ENCODE peak calls at places on chromosomes 16 and 17, in six cellular contexts. S is cardiac muscle cell, R is ascending aorta, E is thyroid gland, U is coronary artery, J is tibial artery. H is an unnamed sample.

GRCh38 chr17:32878211-32878610 is 1.3 kb upstream of the MYO1D start:
- DNase-seq in R (peak), J (peak), U (no peak), E (peak), S (no peak), H (peak)

GRCh38 chr17:55794681-55795080 is 43.8 kb downstream of the PCTP start:
- DNase-seq in U (no peak), R (no peak), J (no peak), S (no peak), E (no peak), H (no peak)

GRCh38 chr17:82399030-82399429 is 19.1 kb upstream of the HEXD start:
- DNase-seq in R (peak), J (no peak), S (no peak), E (no peak), U (no peak), H (peak)

GRCh38 chr17:72425133-72425795 is 304.4 kb downstream of the SOX9 start:
- DNase-seq in S (no peak), U (no peak), E (no peak), J (no peak), R (peak), H (no peak)

GRCh38 chr17:7894866-7895265 is 6.3 kb downstream of the CHD3 start:
- DNase-seq in S (no peak), J (no peak), U (peak), R (no peak), E (no peak), H (no peak)

GRCh38 chr17:4944554-4945175 is 3.7 kb downstream of the PFN1 start:
- DNase-seq in E (no peak), S (no peak), U (no peak), J (no peak), R (no peak), H (no peak)

GRCh38 chr17:79840204-79840988 is 1.2 kb upstream of the CBX4 start:
- DNase-seq in R (peak), E (peak), U (no peak), J (peak), S (peak), H (peak)

GRCh38 chr16:49698931-49699715 is 156.8 kb downstream of the ZNF423 start:
- DNase-seq in S (no peak), U (peak), J (peak), R (peak), E (peak), H (no peak)

GRCh38 chr17:16491131-16491702 is 776 bp downstream of the LRRC75A start:
- DNase-seq in S (peak), E (peak), U (no peak), J (peak), R (no peak), H (no peak)

GRCh38 chr16:4373909-4374742 is 2.5 kb downstream of the VASN start:
- DNase-seq in R (peak), S (peak), U (peak), J (peak), E (peak), H (peak)

GRCh38 chr16:54197758-54198157 is 88.8 kb downstream of the IRX3 start:
- DNase-seq in U (no peak), R (no peak), E (no peak), S (no peak), J (no peak), H (no peak)

GRCh38 chr17:82014432-82014831 is 8.2 kb downstream of the CENPX start:
- DNase-seq in S (no peak), U (no peak), E (no peak), R (no peak), J (no peak), H (no peak)

GRCh38 chr17:50064253-50064991 is 8.5 kb downstream of the ITGA3 start:
- DNase-seq in E (peak), U (peak), J (peak), R (peak), S (peak), H (peak)

GRCh38 chr16:74623214-74623842 is 16.4 kb upstream of the GLG1 start:
- DNase-seq in U (no peak), R (no peak), J (peak), S (peak), E (peak), H (no peak)

GRCh38 chr17:42920106-42920900 is 19.7 kb downstream of the G6PC1 start:
- DNase-seq in J (no peak), U (no peak), S (peak), R (no peak), E (no peak), H (no peak)

GRCh38 chr17:550041-550398 is 164.6 kb downstream of the VPS53 start:
- DNase-seq in J (no peak), E (no peak), R (no peak), U (no peak), S (no peak), H (no peak)

GRCh38 chr16:58299757-58300349 is 5.0 kb upstream of the PRSS54 start:
- DNase-seq in J (no peak), E (no peak), U (no peak), R (no peak), S (peak), H (no peak)

GRCh38 chr17:81332949-81333570 is 38.0 kb upstream of the SLC38A10 start:
- DNase-seq in R (no peak), S (no peak), E (no peak), J (no peak), U (no peak), H (no peak)

GRCh38 chr16:4293822-4294457 is 21.1 kb upstream of the TFAP4 start:
- DNase-seq in S (peak), R (peak), J (peak), E (peak), U (no peak), H (no peak)

GRCh38 chr16:68062910-68063393 is 22.2 kb upstream of the NFATC3 start:
- DNase-seq in E (no peak), S (no peak), J (no peak), R (peak), U (no peak), H (no peak)

GRCh38 chr17:29038511-29039300 is 4.2 kb upstream of the PIPOX start:
- DNase-seq in E (no peak), U (no peak), R (no peak), J (no peak), S (no peak), H (no peak)

GRCh38 chr16:10619271-10619849 is 39.0 kb upstream of the EMP2 start:
- DNase-seq in S (no peak), E (peak), U (no peak), J (no peak), R (no peak), H (no peak)

GRCh38 chr17:80424261-80424660 is 9.3 kb downstream of the ENDOV start:
- DNase-seq in U (no peak), J (no peak), R (no peak), S (no peak), E (no peak), H (no peak)

GRCh38 chr16:70380205-70380918 is 33.7 kb downstream of the DDX19A start:
- DNase-seq in S (peak), U (peak), R (peak), J (peak), E (peak), H (no peak)

GRCh38 chr16:47058295-47059086 is 85.0 kb upstream of the DNAJA2 start:
- DNase-seq in U (peak), J (peak), S (no peak), R (peak), E (no peak), H (peak)

GRCh38 chr16:61382435-61382834 is 653.8 kb downstream of the CDH8 start:
- DNase-seq in U (no peak), S (no peak), J (no peak), E (no peak), R (no peak), H (no peak)

GRCh38 chr17:4565209-4566141 is 5.1 kb upstream of the GGT6 start:
- DNase-seq in E (peak), S (peak), J (peak), R (peak), U (no peak), H (no peak)

GRCh38 chr17:41178341-41178740 is 320 bp upstream of the KRTAP4-2 start:
- DNase-seq in J (no peak), R (no peak), U (no peak), E (no peak), S (no peak), H (no peak)

GRCh38 chr17:7466644-7467341 is 12.6 kb downstream of the ZBTB4 start:
- DNase-seq in J (peak), R (peak), S (no peak), E (peak), U (no peak), H (no peak)

GRCh38 chr16:24995033-24995432 is 20.1 kb downstream of the ARHGAP17 start:
- DNase-seq in R (no peak), J (no peak), U (no peak), S (no peak), E (no peak), H (no peak)
- H3K27ac ChIP-seq in R (peak), J (peak), U (peak), S (no peak), E (no peak), H (peak)

DNA sequence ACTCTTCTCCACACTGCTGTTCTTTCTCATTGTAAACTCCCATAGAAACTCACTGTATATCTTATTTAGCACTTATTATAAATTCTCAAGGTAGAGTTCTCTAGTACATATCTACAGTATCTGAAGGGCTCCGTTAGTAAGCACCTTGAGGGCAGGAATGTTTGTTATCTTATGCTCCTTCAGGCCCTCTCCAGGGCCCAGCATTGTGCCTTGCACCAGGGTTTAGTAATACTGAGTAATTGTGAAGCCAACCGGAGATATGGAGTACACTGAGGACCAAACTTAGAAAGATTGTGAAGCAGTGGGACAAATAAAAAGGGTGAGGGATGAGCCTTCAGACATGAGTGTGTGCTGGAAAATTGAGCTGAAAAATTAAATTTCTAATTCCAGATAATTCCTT is 26.4 kb downstream of the RNF43 start:
- DNase-seq in U (no peak), E (no peak), R (no peak), S (no peak), J (no peak), H (no peak)
- H3K27ac ChIP-seq in U (no peak), E (no peak), R (no peak), S (peak), J (no peak), H (no peak)

DNA sequence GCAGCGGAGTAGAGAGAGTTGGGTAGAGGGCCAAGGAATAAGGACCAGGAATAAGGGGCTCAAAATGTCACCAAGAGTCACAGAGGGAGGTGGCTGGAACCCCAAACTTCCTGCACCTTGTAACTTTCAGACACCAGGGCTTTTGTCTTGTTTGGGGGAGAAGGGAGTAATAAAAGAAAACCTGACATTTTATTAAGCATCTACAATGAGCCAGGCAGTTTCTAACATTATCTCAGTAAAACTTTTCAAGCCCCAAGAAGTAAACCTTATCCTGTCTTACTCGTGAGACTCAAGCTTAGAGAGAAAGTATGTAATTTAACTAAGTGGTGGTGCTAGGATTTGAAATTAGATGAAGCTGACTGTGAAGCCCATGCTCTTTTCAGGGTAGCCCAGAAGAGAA is 848 bp upstream of the MTMR4 start:
- DNase-seq in S (no peak), J (no peak), U (no peak), E (no peak), R (no peak), H (no peak)
- H3K27ac ChIP-seq in S (peak), J (peak), U (peak), E (no peak), R (peak), H (peak)

GRCh38 chr17:27457731-27458523 is 1.7 kb downstream of the KSR1 start:
- DNase-seq in J (no peak), R (no peak), U (no peak), E (peak), S (peak), H (no peak)
- H3K27ac ChIP-seq in J (peak), R (no peak), U (peak), E (no peak), S (no peak), H (peak)

GRCh38 chr16:78650675-78651074 is 551.2 kb downstream of the WWOX start:
- DNase-seq in R (no peak), U (no peak), S (no peak), E (no peak), J (no peak), H (no peak)
- H3K27ac ChIP-seq in R (no peak), U (no peak), S (no peak), E (no peak), J (no peak), H (no peak)

DNA sequence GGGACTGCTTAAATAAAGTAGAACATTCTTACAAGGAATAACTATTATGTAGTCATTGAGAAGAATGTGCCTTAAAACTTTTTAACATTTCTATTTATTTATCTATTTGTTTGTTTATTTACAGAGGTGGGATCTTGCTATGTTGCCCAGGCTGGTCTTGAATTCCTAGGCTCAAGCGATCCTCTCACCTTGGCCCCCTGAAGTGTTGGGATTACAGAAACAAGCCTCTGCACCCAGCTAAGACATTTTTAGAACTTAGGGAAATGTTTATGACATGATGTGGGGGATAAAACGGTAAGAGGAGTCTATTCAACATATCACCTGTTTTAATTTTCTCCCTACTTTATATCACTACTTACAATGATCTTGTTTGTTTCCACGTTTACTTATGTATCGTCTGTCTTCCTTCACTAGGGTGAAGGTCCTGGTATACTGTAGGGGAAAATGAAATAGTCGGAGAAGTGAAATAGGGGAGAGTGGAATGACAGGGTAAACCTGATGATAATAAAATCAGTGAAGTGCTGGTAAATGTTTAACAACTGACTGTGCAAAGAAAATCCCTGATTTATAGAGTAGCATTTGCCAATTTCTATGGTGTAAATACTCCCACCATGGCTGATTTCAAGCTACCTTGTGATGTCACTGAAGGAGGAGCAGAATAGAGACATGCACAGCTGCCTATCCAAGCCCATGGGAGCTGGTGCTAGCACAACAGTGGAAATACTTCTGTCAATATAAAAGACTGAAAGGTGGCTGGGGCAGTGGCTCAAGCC is 16.0 kb upstream of the HAPSTR1 start:
- DNase-seq in S (no peak), E (no peak), J (no peak), U (no peak), R (no peak), H (no peak)
- H3K27ac ChIP-seq in S (no peak), E (no peak), J (no peak), U (no peak), R (no peak), H (no peak)

DNA sequence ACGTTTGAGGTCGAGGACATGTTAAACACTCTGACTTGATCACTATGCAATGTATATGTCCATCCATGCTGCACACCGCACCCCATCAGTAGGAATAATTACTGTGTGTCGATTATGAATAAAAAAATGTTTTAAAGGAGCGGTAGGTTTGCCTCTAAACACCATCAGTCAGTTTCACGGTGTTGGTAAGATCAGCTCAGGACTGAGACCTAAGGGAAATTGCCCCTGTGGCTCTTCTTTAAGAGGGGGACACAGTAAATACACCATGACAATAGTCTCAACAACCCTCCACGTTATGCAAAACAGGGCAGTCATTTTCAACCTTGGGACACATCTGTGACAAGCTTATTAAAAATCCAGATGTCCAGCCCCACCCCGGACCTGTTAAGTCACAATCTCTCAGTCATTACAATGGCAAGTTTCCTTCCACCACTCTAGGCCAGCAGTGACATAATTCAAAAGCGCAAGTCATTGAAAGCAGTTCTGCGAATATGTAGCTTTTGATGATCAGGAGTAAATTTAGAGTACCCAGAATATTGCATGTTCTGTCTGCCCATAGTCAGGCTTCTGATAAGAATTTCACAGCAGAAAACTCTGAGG is 1.2 kb downstream of the ATMIN start:
- DNase-seq in U (no peak), E (no peak), R (no peak), S (no peak), J (no peak), H (no peak)
- H3K27ac ChIP-seq in U (peak), E (no peak), R (no peak), S (no peak), J (peak), H (no peak)

GRCh38 chr17:39687546-39688474 is at the start of gene PGAP3:
- DNase-seq in J (peak), R (peak), S (peak), E (peak), U (peak), H (peak)

GRCh38 chr17:39684369-39685043 is 3.4 kb downstream of the PGAP3 start:
- DNase-seq in J (no peak), U (no peak), E (peak), S (no peak), R (no peak), H (no peak)

GRCh38 chr17:39687101-39687545 is 734 bp downstream of the PGAP3 start:
- DNase-seq in J (no peak), S (no peak), R (no peak), U (no peak), E (no peak), H (no peak)

GRCh38 chr17:39688475-39688835 is 598 bp upstream of the PGAP3 start:
- DNase-seq in J (no peak), U (peak), E (no peak), R (no peak), S (no peak), H (no peak)

DNA sequence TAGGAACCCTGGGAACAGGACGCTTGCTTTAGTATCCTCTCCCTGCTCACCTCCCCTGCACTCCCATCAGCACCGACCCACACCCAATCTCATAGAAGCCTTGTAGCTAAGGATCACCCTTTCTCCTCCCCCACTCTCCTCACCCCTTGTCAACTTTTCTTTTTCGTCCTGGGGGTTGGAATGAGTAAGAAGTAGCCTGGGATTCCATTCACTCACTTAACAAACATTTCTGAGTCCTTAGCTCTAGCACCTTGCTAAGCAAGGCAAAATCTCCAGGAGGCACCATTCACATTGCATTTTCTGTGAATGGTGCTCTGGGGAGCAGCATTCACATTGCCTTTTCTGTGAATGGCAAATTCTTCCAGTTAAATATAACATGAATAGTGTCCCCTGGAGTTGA is 1.1 kb upstream of the PGAP3 start:
- DNase-seq in U (no peak), S (no peak), R (no peak), E (no peak), J (no peak), H (no peak)
- H3K27ac ChIP-seq in U (no peak), S (no peak), R (peak), E (no peak), J (no peak), H (no peak)

GRCh38 chr17:45650601-45651000 is 133.5 kb upstream of the CRHR1 start:
- DNase-seq in U (no peak), E (no peak), S (no peak), R (no peak), J (peak), H (no peak)
- H3K27ac ChIP-seq in U (no peak), E (no peak), S (no peak), R (no peak), J (no peak), H (no peak)

GRCh38 chr17:45425125-45425983 is 7.3 kb downstream of the ARHGAP27 start:
- DNase-seq in E (peak), S (peak), R (no peak), J (no peak), U (no peak), H (no peak)
- H3K27ac ChIP-seq in E (peak), S (peak), R (no peak), J (no peak), U (no peak), H (no peak)